ENCODE peak calls at places on chromosomes 1 and 21, in five cellular contexts. One of them, this sample, is unnamed.

GRCh38 chr1:192973988-192974387 is 85.2 kb downstream of the UCHL5 start:
- DNase-seq in GM23338: no peak
- DNase-seq in PC-3: no peak
- DNase-seq in CD8-positive, alpha-beta T cell: no peak
- DNase-seq in DND-41: no peak
- DNase-seq in this sample: no peak

GRCh38 chr1:244361764-244362473 is 89.8 kb downstream of the ADSS2 start:
- DNase-seq in CD8-positive, alpha-beta T cell: no peak
- DNase-seq in DND-41: no peak
- DNase-seq in PC-3: no peak
- DNase-seq in GM23338: peak; percentile 94
- DNase-seq in this sample: peak; percentile 64

GRCh38 chr1:44811714-44812151 is 3.4 kb downstream of the BTBD19 start:
- DNase-seq in CD8-positive, alpha-beta T cell: no peak
- DNase-seq in GM23338: no peak
- DNase-seq in DND-41: no peak
- DNase-seq in PC-3: no peak
- DNase-seq in this sample: peak; percentile 77

GRCh38 chr1:10308001-10308400 is 90.9 kb upstream of the PGD start:
- DNase-seq in DND-41: no peak
- DNase-seq in CD8-positive, alpha-beta T cell: peak; percentile 52
- DNase-seq in PC-3: no peak
- DNase-seq in GM23338: no peak
- DNase-seq in this sample: peak; percentile 4

GRCh38 chr21:38841472-38841871 is 35.7 kb downstream of the ETS2 start:
- DNase-seq in CD8-positive, alpha-beta T cell: no peak
- DNase-seq in PC-3: no peak
- DNase-seq in GM23338: no peak
- DNase-seq in DND-41: no peak
- DNase-seq in this sample: no peak

GRCh38 chr21:41671859-41672542 is 94.9 kb downstream of the RIPK4 start:
- DNase-seq in CD8-positive, alpha-beta T cell: no peak
- DNase-seq in GM23338: no peak
- DNase-seq in DND-41: no peak
- DNase-seq in PC-3: no peak
- DNase-seq in this sample: no peak

GRCh38 chr1:180228648-180229482 is 1.2 kb upstream of the LHX4 start:
- DNase-seq in PC-3: no peak
- DNase-seq in GM23338: peak; percentile 55
- DNase-seq in CD8-positive, alpha-beta T cell: no peak
- DNase-seq in DND-41: no peak
- DNase-seq in this sample: no peak

GRCh38 chr1:172417552-172417951 is 2.9 kb upstream of the C1orf105 start:
- DNase-seq in GM23338: peak; percentile 28
- DNase-seq in CD8-positive, alpha-beta T cell: no peak
- DNase-seq in DND-41: no peak
- DNase-seq in PC-3: peak; percentile 95
- DNase-seq in this sample: no peak

GRCh38 chr1:32774950-32775634 is 42.1 kb downstream of the YARS1 start:
- DNase-seq in GM23338: no peak
- DNase-seq in DND-41: no peak
- DNase-seq in CD8-positive, alpha-beta T cell: no peak
- DNase-seq in PC-3: peak; percentile 70
- DNase-seq in this sample: peak; percentile 74

GRCh38 chr21:37393030-37393429 is 26.5 kb downstream of the DYRK1A start:
- DNase-seq in CD8-positive, alpha-beta T cell: no peak
- DNase-seq in DND-41: no peak
- DNase-seq in PC-3: no peak
- DNase-seq in GM23338: no peak
- DNase-seq in this sample: no peak

GRCh38 chr1:98991127-98992003 is 13.3 kb downstream of the PLPPR5 start:
- DNase-seq in PC-3: peak; percentile 81
- DNase-seq in DND-41: peak; percentile 10
- DNase-seq in GM23338: peak; percentile 43
- DNase-seq in CD8-positive, alpha-beta T cell: no peak
- DNase-seq in this sample: peak; percentile 88
- TF ChIP-seq CTCF in PC-3: peak; percentile 88
- TF ChIP-seq CTCF in DND-41: no peak
- TF ChIP-seq CTCF in GM23338: peak; percentile 70
- TF ChIP-seq CTCF in CD8-positive, alpha-beta T cell: no peak
- TF ChIP-seq CTCF in this sample: peak; percentile 18

GRCh38 chr21:29938968-29939858 is 583 bp downstream of the GRIK1 start:
- DNase-seq in GM23338: peak; percentile 53
- DNase-seq in CD8-positive, alpha-beta T cell: no peak
- DNase-seq in DND-41: no peak
- DNase-seq in PC-3: no peak
- DNase-seq in this sample: no peak
- H3K4me3 ChIP-seq in GM23338: peak overlapping the region; percentile 87
- H3K4me3 ChIP-seq in CD8-positive, alpha-beta T cell: no peak overlapping the region
- H3K4me3 ChIP-seq in DND-41: no peak overlapping the region
- H3K4me3 ChIP-seq in PC-3: no peak overlapping the region
- H3K4me3 ChIP-seq in this sample: peak overlapping the region; percentile 44

DNA sequence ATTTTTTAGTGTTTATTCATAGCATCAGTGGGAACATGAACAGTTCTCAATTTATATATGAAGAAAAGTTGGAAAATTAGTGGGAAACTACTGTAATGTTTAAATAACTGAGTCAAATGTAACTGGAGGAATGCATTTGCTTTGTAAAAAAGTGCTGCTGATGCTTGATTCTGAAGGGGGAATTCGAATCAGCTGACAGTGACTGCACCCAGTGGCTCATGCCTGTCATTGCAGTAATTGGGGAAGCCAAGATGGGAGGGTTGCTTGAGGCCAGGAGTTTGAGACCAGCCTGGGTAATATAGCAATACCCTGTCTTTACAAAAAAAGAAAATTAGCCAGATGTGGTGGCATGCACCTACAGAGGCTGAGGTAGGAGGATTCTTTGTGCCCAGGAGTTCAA is 398.4 kb downstream of the ZP4 start:
- DNase-seq in PC-3: no peak
- DNase-seq in DND-41: no peak
- DNase-seq in CD8-positive, alpha-beta T cell: no peak
- DNase-seq in GM23338: peak; percentile 65
- DNase-seq in this sample: no peak
- TF ChIP-seq CTCF in PC-3: no peak
- TF ChIP-seq CTCF in DND-41: peak; percentile 31
- TF ChIP-seq CTCF in CD8-positive, alpha-beta T cell: no peak
- TF ChIP-seq CTCF in GM23338: peak; percentile 51
- TF ChIP-seq CTCF in this sample: no peak

GRCh38 chr1:19078503-19078902 is 122.0 kb upstream of the IFFO2 start:
- DNase-seq in CD8-positive, alpha-beta T cell: no peak
- DNase-seq in GM23338: no peak
- DNase-seq in DND-41: no peak
- DNase-seq in PC-3: no peak
- DNase-seq in this sample: no peak

GRCh38 chr1:19079541-19079940 is 123.1 kb upstream of the IFFO2 start:
- DNase-seq in CD8-positive, alpha-beta T cell: no peak
- DNase-seq in GM23338: no peak
- DNase-seq in DND-41: no peak
- DNase-seq in PC-3: no peak
- DNase-seq in this sample: no peak

GRCh38 chr1:19081218-19081893 is 124.9 kb upstream of the IFFO2 start:
- DNase-seq in GM23338: no peak
- DNase-seq in CD8-positive, alpha-beta T cell: no peak
- DNase-seq in DND-41: no peak
- DNase-seq in PC-3: peak; percentile 50
- DNase-seq in this sample: peak; percentile 80

GRCh38 chr1:19079983-19080472 is 123.6 kb upstream of the IFFO2 start:
- DNase-seq in DND-41: no peak
- DNase-seq in GM23338: no peak
- DNase-seq in PC-3: peak; percentile 44
- DNase-seq in CD8-positive, alpha-beta T cell: no peak
- DNase-seq in this sample: no peak

DNA sequence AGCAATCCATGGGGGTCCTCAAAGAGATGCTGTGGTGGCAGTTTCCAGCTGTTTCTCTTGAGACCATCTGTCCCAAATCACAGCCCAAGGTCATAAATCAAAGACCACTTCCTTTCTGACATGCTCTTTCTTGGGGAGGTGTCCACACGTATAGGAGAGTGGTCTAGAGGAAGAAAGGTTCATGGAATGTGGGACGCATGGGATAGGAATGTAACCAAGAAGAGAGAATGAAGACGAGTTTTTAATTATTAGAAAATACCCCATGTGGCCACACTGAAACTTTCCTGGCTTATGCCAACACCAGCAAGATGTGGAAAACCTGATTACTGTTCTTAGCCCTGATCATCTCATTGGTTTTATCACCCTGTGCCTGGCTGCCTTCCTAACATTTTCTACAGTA is 124.2 kb upstream of the IFFO2 start:
- DNase-seq in DND-41: no peak
- DNase-seq in CD8-positive, alpha-beta T cell: no peak
- DNase-seq in GM23338: no peak
- DNase-seq in PC-3: no peak
- DNase-seq in this sample: peak; percentile 16
- H3K4me3 ChIP-seq in DND-41: no peak overlapping the region
- H3K4me3 ChIP-seq in CD8-positive, alpha-beta T cell: no peak overlapping the region
- H3K4me3 ChIP-seq in GM23338: no peak overlapping the region
- H3K4me3 ChIP-seq in PC-3: no peak overlapping the region
- H3K4me3 ChIP-seq in this sample: peak overlapping the region; percentile 33

GRCh38 chr1:203593143-203593542 is 33.5 kb upstream of the ATP2B4 start:
- DNase-seq in CD8-positive, alpha-beta T cell: no peak
- DNase-seq in PC-3: no peak
- DNase-seq in GM23338: no peak
- DNase-seq in DND-41: no peak
- DNase-seq in this sample: no peak

GRCh38 chr1:203591626-203592025 is 35.0 kb upstream of the ATP2B4 start:
- DNase-seq in DND-41: no peak
- DNase-seq in PC-3: no peak
- DNase-seq in CD8-positive, alpha-beta T cell: no peak
- DNase-seq in GM23338: no peak
- DNase-seq in this sample: no peak

GRCh38 chr1:203592728-203593127 is 33.9 kb upstream of the ATP2B4 start:
- DNase-seq in GM23338: no peak
- DNase-seq in CD8-positive, alpha-beta T cell: no peak
- DNase-seq in PC-3: no peak
- DNase-seq in DND-41: no peak
- DNase-seq in this sample: peak; percentile 66

GRCh38 chr1:203592156-203592555 is 34.5 kb upstream of the ATP2B4 start:
- DNase-seq in CD8-positive, alpha-beta T cell: no peak
- DNase-seq in GM23338: peak; percentile 57
- DNase-seq in DND-41: no peak
- DNase-seq in PC-3: no peak
- DNase-seq in this sample: no peak

GRCh38 chr1:203593723-203594122 is 32.9 kb upstream of the ATP2B4 start:
- DNase-seq in DND-41: peak; percentile 62
- DNase-seq in CD8-positive, alpha-beta T cell: peak; percentile 82
- DNase-seq in PC-3: peak; percentile 69
- DNase-seq in GM23338: peak; percentile 61
- DNase-seq in this sample: no peak
- TF ChIP-seq CTCF in DND-41: peak; percentile 72
- TF ChIP-seq CTCF in CD8-positive, alpha-beta T cell: peak; percentile 35
- TF ChIP-seq CTCF in PC-3: peak; percentile 62
- TF ChIP-seq CTCF in GM23338: peak; percentile 55
- TF ChIP-seq CTCF in this sample: peak; percentile 5

GRCh38 chr1:230898144-230898543 is 29.8 kb upstream of the C1orf198 start:
- DNase-seq in PC-3: no peak
- DNase-seq in CD8-positive, alpha-beta T cell: no peak
- DNase-seq in GM23338: no peak
- DNase-seq in DND-41: no peak
- DNase-seq in this sample: no peak

GRCh38 chr1:230900984-230901383 is 32.7 kb upstream of the C1orf198 start:
- DNase-seq in GM23338: no peak
- DNase-seq in DND-41: no peak
- DNase-seq in CD8-positive, alpha-beta T cell: no peak
- DNase-seq in PC-3: no peak
- DNase-seq in this sample: no peak

GRCh38 chr1:230901711-230902110 is 33.4 kb upstream of the C1orf198 start:
- DNase-seq in DND-41: no peak
- DNase-seq in CD8-positive, alpha-beta T cell: no peak
- DNase-seq in PC-3: no peak
- DNase-seq in GM23338: no peak
- DNase-seq in this sample: no peak

GRCh38 chr1:230898748-230899147 is 30.4 kb upstream of the C1orf198 start:
- DNase-seq in PC-3: no peak
- DNase-seq in DND-41: no peak
- DNase-seq in GM23338: no peak
- DNase-seq in CD8-positive, alpha-beta T cell: no peak
- DNase-seq in this sample: no peak

DNA sequence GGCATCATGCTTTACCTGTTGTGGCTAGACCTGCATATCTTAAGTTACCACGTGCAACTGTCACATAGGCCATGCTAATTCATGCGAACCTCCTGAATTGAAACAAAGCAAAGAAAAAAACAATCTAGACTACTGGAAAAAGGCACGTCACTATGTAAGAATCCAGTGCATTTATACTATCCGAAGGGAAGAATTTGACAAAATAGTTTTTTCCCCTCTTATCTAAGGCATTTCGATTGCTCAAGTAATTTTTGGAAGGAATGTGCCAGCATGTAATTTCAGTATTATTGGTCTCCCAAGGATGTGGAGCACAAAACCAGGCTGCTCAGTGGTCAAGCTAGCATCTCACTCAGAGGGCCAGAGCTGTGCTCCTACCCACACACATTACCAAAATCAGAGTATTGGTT is 31.5 kb upstream of the C1orf198 start:
- DNase-seq in CD8-positive, alpha-beta T cell: no peak
- DNase-seq in GM23338: no peak
- DNase-seq in DND-41: no peak
- DNase-seq in PC-3: no peak
- DNase-seq in this sample: peak; percentile 98
- H3K4me3 ChIP-seq in CD8-positive, alpha-beta T cell: no peak overlapping the region
- H3K4me3 ChIP-seq in GM23338: no peak overlapping the region
- H3K4me3 ChIP-seq in DND-41: no peak overlapping the region
- H3K4me3 ChIP-seq in PC-3: no peak overlapping the region
- H3K4me3 ChIP-seq in this sample: no peak overlapping the region

GRCh38 chr1:27599605-27600499 is 4.1 kb downstream of the AHDC1 start:
- DNase-seq in GM23338: peak; percentile 81
- DNase-seq in CD8-positive, alpha-beta T cell: no peak
- DNase-seq in DND-41: peak; percentile 76
- DNase-seq in PC-3: peak; percentile 29
- DNase-seq in this sample: no peak
- TF ChIP-seq CTCF in GM23338: peak; percentile 23
- TF ChIP-seq CTCF in CD8-positive, alpha-beta T cell: no peak
- TF ChIP-seq CTCF in DND-41: no peak
- TF ChIP-seq CTCF in PC-3: peak; percentile 30
- TF ChIP-seq CTCF in this sample: no peak

DNA sequence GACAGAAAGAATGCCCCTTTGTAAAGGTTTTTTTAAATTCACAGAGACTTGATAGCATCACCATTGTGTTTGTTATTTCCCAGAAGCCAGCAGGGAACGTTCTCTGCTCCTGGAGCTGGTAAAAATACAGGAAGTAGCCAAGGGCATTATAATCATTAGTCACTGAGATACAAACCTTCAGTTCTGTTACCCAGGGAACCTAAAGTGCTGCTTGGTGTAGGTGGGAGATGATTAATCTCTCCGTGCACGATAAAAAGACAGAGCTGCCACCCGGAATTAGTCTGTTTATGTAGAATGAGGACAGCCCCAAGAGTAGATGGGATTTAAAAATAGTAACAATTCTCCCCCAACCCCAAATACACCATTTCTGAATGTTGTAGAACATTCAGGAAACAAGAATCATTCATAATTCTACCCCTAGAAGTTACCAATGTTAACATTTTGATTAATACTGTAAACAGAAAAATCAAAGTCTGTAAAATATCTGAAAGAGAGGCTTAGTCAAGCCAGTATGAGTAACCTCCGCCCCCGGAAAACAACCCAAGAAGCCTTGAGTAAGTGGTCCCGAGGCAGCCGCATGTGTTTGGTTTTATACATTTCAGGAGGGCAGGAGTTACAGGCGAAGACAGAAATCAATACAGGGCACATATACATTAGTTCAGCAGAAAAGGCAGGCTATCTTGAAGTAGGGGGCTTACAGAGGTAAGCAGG is 45.3 kb upstream of the CTBS start:
- DNase-seq in DND-41: no peak
- DNase-seq in GM23338: no peak
- DNase-seq in CD8-positive, alpha-beta T cell: no peak
- DNase-seq in PC-3: peak; percentile 90
- DNase-seq in this sample: peak; percentile 75
- H3K4me3 ChIP-seq in DND-41: no peak overlapping the region
- H3K4me3 ChIP-seq in GM23338: no peak overlapping the region
- H3K4me3 ChIP-seq in CD8-positive, alpha-beta T cell: no peak overlapping the region
- H3K4me3 ChIP-seq in PC-3: peak overlapping the region; percentile 47
- H3K4me3 ChIP-seq in this sample: no peak overlapping the region